ENCODE peak calls at places on chromosome 4, in six cellular contexts. Y, A, Z, E, T and I are unnamed samples.

GRCh38 chr4:147582386-147583077 is 34.7 kb upstream of the TMEM184C start:
- DNase-seq in Z (no peak), A (no peak), E (no peak), T (no peak), Y (no peak), I (no peak)

GRCh38 chr4:186846426-186846825 is 122.8 kb upstream of the FAT1 start:
- DNase-seq in A (no peak), E (no peak), Y (no peak), T (no peak), Z (no peak), I (no peak)

GRCh38 chr4:138953962-138954371 is 61.6 kb upstream of the NOCT start:
- DNase-seq in T (no peak), Z (no peak), Y (no peak), A (no peak), E (no peak), I (no peak)

GRCh38 chr4:87978656-87979055 is 3.1 kb downstream of the SPP1 start:
- DNase-seq in E (no peak), A (no peak), Z (no peak), Y (no peak), T (no peak), I (no peak)

GRCh38 chr4:69995526-69996016 is at the start of gene STATH:
- DNase-seq in A (no peak), Z (no peak), T (no peak), E (no peak), Y (no peak), I (no peak)

GRCh38 chr4:33013280-33013679 is 2293.1 kb downstream of the PCDH7 start:
- DNase-seq in Z (no peak), Y (no peak), E (no peak), T (no peak), A (no peak), I (no peak)

GRCh38 chr4:67719953-67720617 is 19.1 kb upstream of the UBA6 start:
- DNase-seq in A (no peak), Y (no peak), E (no peak), Z (no peak), T (no peak), I (no peak)

GRCh38 chr4:121696140-121696640 is 590 bp downstream of the ANXA5 start:
- DNase-seq in Y (peak; percentile 39), Z (no peak), A (peak; percentile 12), E (no peak), T (no peak), I (no peak)

GRCh38 chr4:8558080-8558960 is 21.9 kb upstream of the GPR78 start:
- DNase-seq in Z (no peak), Y (no peak), E (no peak), A (no peak), T (no peak), I (no peak)

GRCh38 chr4:122826596-122827257 is at the start of gene FGF2:
- DNase-seq in T (peak; percentile 47), E (no peak), Z (peak; percentile 45), Y (no peak), A (peak; percentile 65), I (peak; percentile 40)

GRCh38 chr4:150229538-150229937 is 151.3 kb downstream of the DCLK2 start:
- DNase-seq in Z (no peak), Y (no peak), E (no peak), A (no peak), T (no peak), I (no peak)

GRCh38 chr4:156547439-156547838 is 424.2 kb downstream of the PDGFC start:
- DNase-seq in T (no peak), Y (no peak), A (no peak), Z (no peak), E (no peak), I (no peak)

GRCh38 chr4:65089666-65090065 is 580.6 kb downstream of the EPHA5 start:
- DNase-seq in E (no peak), Y (no peak), T (no peak), A (no peak), Z (no peak), I (no peak)

GRCh38 chr4:5651089-5651488 is 57.3 kb downstream of the EVC2 start:
- DNase-seq in E (no peak), T (no peak), A (no peak), Y (no peak), Z (no peak), I (no peak)

GRCh38 chr4:1470816-1471442 is 64.7 kb upstream of the NKX1-1 start:
- DNase-seq in T (no peak), Z (no peak), Y (no peak), A (no peak), E (no peak), I (no peak)

DNA sequence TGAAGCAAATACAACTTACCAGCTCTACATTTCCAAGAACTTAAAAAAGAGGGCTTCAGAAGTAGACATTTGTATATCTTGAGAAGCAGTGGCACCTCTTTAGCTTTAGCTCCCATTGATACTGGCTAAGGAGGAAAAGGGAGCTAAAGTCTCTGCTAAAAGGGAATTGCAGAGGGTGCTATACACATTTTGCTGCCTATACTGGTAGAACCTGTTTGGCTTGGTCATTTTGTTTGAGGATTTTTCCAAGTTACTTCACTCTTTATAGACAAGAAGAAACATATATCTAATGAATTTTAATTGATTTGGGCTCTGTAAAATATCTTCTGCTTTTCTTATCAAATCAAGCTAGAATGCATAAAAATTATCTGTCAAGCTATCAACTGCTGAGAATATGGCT is 11.8 kb downstream of the PAPSS1 start:
- DNase-seq in Y (no peak), Z (no peak), T (no peak), E (no peak), A (no peak), I (no peak)
- TF ChIP-seq POLR2AphosphoS5 in Y (no peak), Z (no peak), T (no peak), E (no peak), A (no peak), I (no peak)

DNA sequence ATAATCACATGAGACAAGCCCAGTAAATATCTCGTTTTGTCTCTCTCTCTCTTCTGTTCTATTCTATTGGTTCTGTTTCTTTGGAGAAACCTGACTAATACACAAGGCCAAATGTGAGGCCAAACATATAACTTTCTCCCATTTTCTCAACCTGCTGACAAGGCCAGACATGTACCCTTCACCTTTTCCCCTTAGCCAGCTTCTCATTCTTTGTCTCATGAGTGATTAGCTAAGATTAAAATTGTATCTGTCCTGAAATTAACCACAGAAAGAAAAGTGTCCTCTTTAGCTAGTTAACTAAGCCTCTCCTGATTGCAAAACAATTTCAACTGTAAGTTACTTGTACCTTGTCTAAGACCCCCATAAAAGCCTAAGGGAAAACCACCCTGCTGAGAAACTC is 18.5 kb upstream of the ADGRA3 start:
- DNase-seq in E (no peak), Y (no peak), A (no peak), T (no peak), Z (no peak), I (no peak)
- TF ChIP-seq POLR2A in E (no peak), Y (no peak), A (no peak), T (no peak), Z (no peak), I (no peak)

GRCh38 chr4:113397114-113397701 is 347.8 kb downstream of the ANK2 start:
- DNase-seq in Z (no peak), T (no peak), A (no peak), E (no peak), Y (no peak), I (no peak)
- TF ChIP-seq TAF1 in Z (no peak), T (no peak), A (no peak), E (no peak), Y (no peak), I (no peak)

GRCh38 chr4:144399927-144400326 is 246.0 kb upstream of the HHIP start:
- DNase-seq in Y (no peak), T (no peak), Z (no peak), A (no peak), E (no peak), I (no peak)
- TF ChIP-seq POLR2AphosphoS5 in Y (no peak), T (no peak), Z (no peak), A (no peak), E (no peak), I (no peak)

GRCh38 chr4:2811830-2812599 is 19.1 kb downstream of the SH3BP2 start:
- DNase-seq in A (no peak), Z (peak; percentile 74), E (peak; percentile 40), Y (peak; percentile 59), T (no peak), I (peak; percentile 78)
- TF ChIP-seq POLR2A in A (no peak), Z (peak; percentile 27), E (peak; percentile 88), Y (no peak), T (no peak), I (peak; percentile 79)

DNA sequence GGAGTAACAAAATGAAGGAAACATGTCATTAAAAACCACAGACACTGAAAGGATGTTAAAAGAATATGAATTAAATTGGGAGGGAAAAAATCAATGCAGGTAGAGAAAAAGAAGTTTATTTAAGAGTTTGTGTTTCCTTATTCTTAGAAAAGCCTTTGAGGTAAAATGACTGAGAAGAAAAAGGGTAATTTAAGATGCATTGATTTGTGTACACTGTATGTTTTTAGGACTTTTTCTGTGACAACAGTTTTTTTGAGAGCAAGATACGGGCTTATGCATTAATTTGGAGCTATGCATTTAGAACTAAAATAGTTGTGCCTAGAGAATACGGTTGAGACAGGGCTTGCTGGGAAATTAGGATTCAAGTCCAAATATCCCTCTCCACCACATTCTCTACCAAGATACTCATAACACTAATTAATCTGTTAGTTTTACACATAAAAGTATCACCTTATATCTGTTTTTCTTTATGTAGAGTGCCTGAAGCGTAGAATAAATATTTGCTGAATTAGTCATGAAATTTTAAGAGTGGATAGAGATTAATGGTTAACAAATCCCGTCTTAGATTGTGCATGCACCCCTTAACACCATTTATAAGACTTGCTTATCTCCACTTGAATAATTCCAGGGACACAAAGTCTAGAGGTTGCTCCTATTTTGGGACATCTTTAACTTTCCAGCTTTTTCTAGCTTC is 232.5 kb downstream of the PCDH7 start:
- DNase-seq in Y (no peak), E (no peak), A (no peak), T (no peak), Z (no peak), I (no peak)
- TF ChIP-seq TAF1 in Y (no peak), E (no peak), A (no peak), T (no peak), Z (no peak), I (no peak)

GRCh38 chr4:54959656-54960055 is 165.7 kb downstream of the KDR start:
- DNase-seq in A (no peak), E (no peak), T (no peak), Z (no peak), Y (no peak), I (no peak)

GRCh38 chr4:54954656-54955388 is 170.6 kb downstream of the KDR start:
- DNase-seq in Y (no peak), A (no peak), E (no peak), T (no peak), Z (no peak), I (no peak)

GRCh38 chr4:54961357-54961975 is 163.9 kb downstream of the KDR start:
- DNase-seq in A (peak; percentile 26), T (no peak), Z (no peak), E (no peak), Y (no peak), I (no peak)

GRCh38 chr4:54958236-54958635 is 167.2 kb downstream of the KDR start:
- DNase-seq in E (no peak), Y (no peak), Z (no peak), A (no peak), T (no peak), I (no peak)
- TF ChIP-seq POLR2AphosphoS5 in E (no peak), Y (no peak), Z (no peak), A (no peak), T (no peak), I (no peak)